ENCODE peak calls at places on chromosomes 7 and 10, in four cellular contexts. Q, P, X and F are unnamed samples.

GRCh38 chr7:78038465-78039080 is 240.0 kb downstream of the PHTF2 start:
- DNase-seq in X (no peak), P (no peak), Q (no peak), F (no peak)

GRCh38 chr10:127833804-127834203 is 58.9 kb downstream of the CLRN3 start:
- DNase-seq in X (no peak), Q (no peak), P (no peak), F (no peak)

GRCh38 chr7:41956712-41957111 is 253.8 kb upstream of the INHBA start:
- DNase-seq in Q (no peak), P (no peak), X (no peak), F (no peak)

GRCh38 chr10:129881641-129882040 is 82.4 kb downstream of the EBF3 start:
- DNase-seq in Q (no peak), X (no peak), P (no peak), F (no peak)

GRCh38 chr10:80659284-80659683 is 121.6 kb downstream of the SH2D4B start:
- DNase-seq in X (no peak), P (no peak), Q (no peak), F (no peak)

GRCh38 chr7:121313793-121314676 is 14.8 kb upstream of the WNT16 start:
- DNase-seq in P (no peak), Q (peak; percentile 91), X (no peak), F (no peak)

GRCh38 chr10:83539528-83540308 is 599.6 kb upstream of the GHITM start:
- DNase-seq in Q (no peak), X (no peak), P (no peak), F (no peak)

GRCh38 chr10:12081879-12082560 is 13.3 kb downstream of the DHTKD1 start:
- DNase-seq in Q (no peak), X (no peak), P (no peak), F (no peak)

GRCh38 chr10:44716470-44716869 is 194.7 kb upstream of the TMEM72 start:
- DNase-seq in X (no peak), Q (no peak), P (no peak), F (no peak)

GRCh38 chr10:84948644-84949043 is 620.3 kb downstream of the CCSER2 start:
- DNase-seq in Q (no peak), P (no peak), X (no peak), F (no peak)

GRCh38 chr7:154841731-154842331 is 161.1 kb downstream of the PAXIP1 start:
- DNase-seq in X (no peak), Q (peak; percentile 98), P (no peak), F (no peak)

GRCh38 chr7:5143935-5144903 is 45.8 kb upstream of the WIPI2 start:
- DNase-seq in P (peak; percentile 16), X (peak; percentile 85), Q (peak; percentile 11), F (peak; percentile 94)

GRCh38 chr10:131816157-131816775 is 84.5 kb upstream of the PPP2R2D start:
- DNase-seq in X (no peak), Q (no peak), P (no peak), F (no peak)

GRCh38 chr10:67837519-67838314 is at the start of gene DNAJC12:
- DNase-seq in X (peak; percentile 23), Q (peak; percentile 46), P (no peak), F (peak; percentile 10)

GRCh38 chr7:27115161-27116018 is 12.9 kb upstream of the HOXA2 start:
- DNase-seq in Q (no peak), P (no peak), X (no peak), F (no peak)

GRCh38 chr7:55576753-55577152 is 4.5 kb upstream of the VOPP1 start:
- DNase-seq in Q (no peak), X (no peak), P (no peak), F (no peak)

GRCh38 chr7:6536899-6537298 is 14.4 kb downstream of the GRID2IP start:
- DNase-seq in P (no peak), X (no peak), Q (peak; percentile 75), F (no peak)

GRCh38 chr10:11560076-11560709 is 51.3 kb downstream of the USP6NL start:
- DNase-seq in Q (no peak), X (no peak), P (no peak), F (no peak)

GRCh38 chr10:117745301-117745700 is 202.8 kb downstream of the EMX2 start:
- DNase-seq in Q (no peak), P (no peak), X (no peak), F (no peak)

GRCh38 chr7:123431075-123431614 is 103.2 kb downstream of the IQUB start:
- DNase-seq in X (no peak), P (no peak), Q (no peak), F (no peak)

GRCh38 chr10:22010973-22011408 is 7.5 kb upstream of the DNAJC1 start:
- DNase-seq in Q (no peak), X (peak; percentile 55), P (no peak), F (peak; percentile 45)

GRCh38 chr10:14356921-14357320 is 26.2 kb upstream of the FRMD4A start:
- DNase-seq in Q (no peak), P (no peak), X (no peak), F (no peak)

GRCh38 chr7:133479456-133480097 is 226.7 kb downstream of the EXOC4 start:
- DNase-seq in X (no peak), Q (no peak), P (no peak), F (no peak)

GRCh38 chr7:99079104-99079503 is 64.8 kb downstream of the SMURF1 start:
- DNase-seq in Q (no peak), X (no peak), P (no peak), F (peak; percentile 5)

GRCh38 chr10:119340893-119341235 is 133.5 kb downstream of the GRK5 start:
- DNase-seq in Q (no peak), P (no peak), X (no peak), F (no peak)

GRCh38 chr10:99661370-99661749 is 2.1 kb downstream of the ENTPD7 start:
- DNase-seq in Q (no peak), X (no peak), P (no peak), F (no peak)

GRCh38 chr10:110762109-110762848 is 109.4 kb upstream of the PDCD4 start:
- DNase-seq in Q (peak; percentile 23), P (no peak), X (no peak), F (no peak)

GRCh38 chr7:50751136-50751535 is 31.6 kb downstream of the GRB10 start:
- DNase-seq in P (no peak), X (no peak), Q (no peak), F (no peak)